ENCODE peak calls at places on chromosomes 13 and 19, in seven cellular contexts. O is pancreas, U is GM12878, M is BE2C, K is right lobe of liver, J is coronary artery, E is psoas muscle. Y is an unnamed sample.

GRCh38 chr19:46635920-46636761 is at the start of gene GNG8:
- DNase-seq in O (no peak), U (no peak), M (no peak), K (no peak), J (no peak), E (no peak), Y (no peak)

GRCh38 chr19:30358821-30359580 is 13.2 kb upstream of the ZNF536 start:
- DNase-seq in O (no peak), U (no peak), M (no peak), K (no peak), J (no peak), E (no peak), Y (no peak)

GRCh38 chr19:44254496-44254895 is 5.2 kb upstream of the ZNF233 start:
- DNase-seq in O (no peak), U (no peak), M (no peak), K (no peak), J (no peak), E (no peak), Y (peak; percentile 31)

GRCh38 chr13:110938662-110939421 is 24.0 kb upstream of the ANKRD10 start:
- DNase-seq in O (no peak), U (no peak), M (no peak), K (no peak), J (peak; percentile 38), E (no peak), Y (no peak)

GRCh38 chr13:30355405-30355741 is 48.0 kb upstream of the KATNAL1 start:
- DNase-seq in O (no peak), U (no peak), M (peak; percentile 72), K (no peak), J (no peak), E (no peak), Y (no peak)

GRCh38 chr19:867301-867793 is 7.9 kb downstream of the CFD start:
- DNase-seq in O (no peak), U (no peak), M (no peak), K (no peak), J (no peak), E (no peak), Y (no peak)

GRCh38 chr13:60620611-60621395 is 223.8 kb downstream of the TDRD3 start:
- DNase-seq in O (no peak), U (no peak), M (no peak), K (no peak), J (no peak), E (no peak), Y (no peak)

GRCh38 chr19:14735915-14736314 is 42.4 kb downstream of the ADGRE2 start:
- DNase-seq in O (no peak), U (no peak), M (no peak), K (no peak), J (no peak), E (no peak), Y (no peak)

GRCh38 chr13:58792854-58793253 is 1161.3 kb downstream of the PCDH17 start:
- DNase-seq in O (no peak), U (no peak), M (no peak), K (no peak), J (no peak), E (no peak), Y (no peak)

DNA sequence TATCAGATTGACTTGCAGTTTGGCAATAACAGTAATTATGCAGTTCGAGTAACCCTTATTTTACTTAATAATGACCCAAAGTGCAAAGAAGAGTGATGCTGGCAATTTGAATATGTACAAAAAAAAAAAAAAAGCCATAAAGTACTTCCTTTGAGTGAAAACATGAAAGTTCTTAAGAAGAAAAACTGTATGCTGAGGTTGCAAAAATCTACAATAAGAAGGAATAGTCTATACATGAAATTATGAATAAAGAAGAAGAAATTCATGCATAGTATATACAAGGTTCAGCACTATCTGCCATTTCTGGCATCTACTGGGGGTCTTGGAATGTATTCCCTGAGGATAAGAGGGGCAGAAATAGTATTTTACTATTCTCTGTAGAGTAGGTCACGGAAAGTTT is 55.9 kb downstream of the ZC3H13 start:
- DNase-seq in O (no peak), U (no peak), M (no peak), K (no peak), J (no peak), E (no peak), Y (no peak)
- H3K4me3 ChIP-seq in O (no peak overlapping the region), U (no peak overlapping the region), M (no peak overlapping the region), K (no peak overlapping the region), J (no peak overlapping the region), E (no peak overlapping the region), Y (no peak overlapping the region)

GRCh38 chr13:49867834-49868233 is 68.3 kb downstream of the SPRYD7 start:
- DNase-seq in O (no peak), U (no peak), M (no peak), K (no peak), J (no peak), E (no peak), Y (no peak)

GRCh38 chr13:49874430-49874829 is 61.7 kb downstream of the SPRYD7 start:
- DNase-seq in O (no peak), U (no peak), M (no peak), K (no peak), J (no peak), E (no peak), Y (no peak)

GRCh38 chr13:49865174-49865573 is 71.0 kb downstream of the SPRYD7 start:
- DNase-seq in O (no peak), U (no peak), M (no peak), K (no peak), J (no peak), E (no peak), Y (no peak)

DNA sequence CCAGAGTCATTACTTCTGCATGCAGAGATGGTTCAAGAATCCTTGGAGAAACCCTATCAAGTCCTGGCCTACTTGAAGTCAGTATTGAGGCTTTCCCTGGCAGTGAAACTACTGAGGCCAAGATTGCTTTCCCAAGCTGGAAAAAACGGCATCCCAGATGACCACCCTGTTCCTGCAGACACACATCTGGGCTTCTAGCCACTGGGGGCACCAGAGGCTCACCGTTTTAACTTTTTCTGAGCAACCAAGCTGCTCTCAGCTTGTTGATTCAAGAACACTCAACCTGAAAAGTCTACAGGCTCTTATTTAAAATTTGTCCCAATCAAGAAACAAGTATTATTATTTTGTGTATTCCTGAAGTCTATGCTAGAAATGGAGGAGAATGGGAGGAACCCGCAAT is 66.6 kb downstream of the SPRYD7 start:
- DNase-seq in O (no peak), U (no peak), M (peak; percentile 48), K (no peak), J (no peak), E (no peak), Y (no peak)
- TF ChIP-seq CTCF in O (no peak), U (peak; percentile 15), M (peak; percentile 66), K (peak; percentile 44), J (no peak), E (no peak), Y (no peak)

GRCh38 chr13:20942938-20943518 is 40.5 kb upstream of the XPO4 start:
- DNase-seq in O (no peak), U (no peak), M (no peak), K (no peak), J (no peak), E (no peak), Y (no peak)
- H3K4me3 ChIP-seq in O (no peak overlapping the region), U (no peak overlapping the region), M (no peak overlapping the region), K (no peak overlapping the region), J (peak overlapping the region; percentile 37), E (no peak overlapping the region), Y (no peak overlapping the region)

DNA sequence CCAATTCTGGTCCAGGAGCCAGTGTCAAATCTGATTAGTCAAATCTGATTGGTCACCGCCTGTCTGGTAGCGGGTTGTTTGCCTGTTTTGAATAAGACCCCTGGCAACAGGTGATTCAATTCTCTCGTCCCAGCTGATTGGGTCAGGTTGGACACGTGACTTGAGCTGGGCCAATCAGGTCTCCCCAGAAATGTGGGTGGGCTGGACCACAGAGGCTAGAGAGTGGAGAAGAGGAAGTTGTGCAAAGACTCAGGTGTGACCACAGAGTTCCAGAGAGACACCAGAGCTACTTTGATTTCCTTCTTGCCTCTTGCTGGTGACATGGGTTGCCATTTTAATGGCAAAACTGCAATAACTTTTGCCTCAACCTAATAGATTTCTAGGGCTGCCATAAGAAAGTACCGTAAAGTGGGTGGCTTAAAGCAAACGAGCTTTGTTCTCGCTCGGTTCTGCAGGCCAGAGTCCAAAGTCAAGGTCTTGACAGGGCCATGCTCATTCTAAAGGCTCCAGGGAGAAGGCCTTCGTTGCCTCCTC is 5.4 kb downstream of the TNFSF9 start:
- DNase-seq in O (no peak), U (peak; percentile 99), M (peak; percentile 70), K (no peak), J (no peak), E (peak; percentile 31), Y (peak; percentile 60)
- TF ChIP-seq CTCF in O (no peak), U (no peak), M (no peak), K (no peak), J (no peak), E (no peak), Y (no peak)

GRCh38 chr19:22530042-22530441 is 104.1 kb upstream of the ZNF492 start:
- DNase-seq in O (peak; percentile 66), U (no peak), M (no peak), K (no peak), J (no peak), E (no peak), Y (no peak)

GRCh38 chr19:22533761-22534160 is 100.4 kb upstream of the ZNF492 start:
- DNase-seq in O (no peak), U (no peak), M (no peak), K (no peak), J (no peak), E (no peak), Y (no peak)

GRCh38 chr19:22528956-22529355 is 105.2 kb upstream of the ZNF492 start:
- DNase-seq in O (no peak), U (no peak), M (no peak), K (no peak), J (no peak), E (no peak), Y (no peak)

GRCh38 chr19:22527554-22527953 is 105.4 kb upstream of the ZNF98 start:
- DNase-seq in O (no peak), U (no peak), M (no peak), K (no peak), J (no peak), E (no peak), Y (no peak)

DNA sequence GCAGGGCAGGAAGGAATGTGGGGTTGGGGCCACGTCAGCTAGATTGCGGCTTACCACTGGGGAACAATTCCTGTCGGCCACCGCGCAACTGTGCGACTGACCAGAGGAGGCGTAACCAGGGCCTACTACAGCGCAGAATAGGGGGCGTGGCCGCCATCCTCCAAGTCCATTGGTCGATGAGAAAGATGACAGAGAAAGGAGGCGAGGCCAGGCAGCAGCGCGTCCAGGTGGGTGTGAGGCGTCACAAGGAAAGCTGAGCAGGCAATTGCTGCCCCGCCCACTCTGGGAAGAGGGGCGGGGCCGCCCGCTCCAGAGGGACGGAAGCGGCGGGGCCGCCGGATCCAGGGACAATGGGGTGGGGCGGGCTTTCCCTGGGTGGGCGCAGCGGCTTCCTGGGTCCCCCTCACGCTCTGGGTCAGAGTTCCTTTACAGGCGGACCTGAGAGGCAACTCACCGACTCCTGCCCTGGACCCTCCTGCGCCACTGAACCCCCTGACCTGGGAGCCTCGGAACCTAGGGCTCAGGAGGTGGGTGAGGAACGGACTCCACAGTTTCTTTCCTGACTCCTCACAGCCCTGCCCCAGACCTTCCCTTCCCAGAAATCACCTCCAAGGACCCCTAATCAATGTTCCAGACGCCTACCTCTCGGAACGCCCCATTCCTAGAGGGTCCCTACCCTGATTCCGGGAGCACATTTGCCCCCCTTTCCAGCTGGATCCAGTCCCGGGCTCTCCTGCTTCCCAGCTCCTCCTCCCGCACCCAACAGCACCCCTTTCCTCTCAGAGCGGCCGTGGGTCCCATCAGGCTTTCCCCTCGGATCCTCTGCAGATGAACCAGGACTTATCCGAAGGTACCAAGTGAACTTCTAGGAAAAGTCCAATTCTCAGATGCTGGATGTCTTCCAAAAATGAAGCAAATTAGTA is 101.5 kb upstream of the ZNF492 start:
- DNase-seq in O (peak; percentile 98), U (no peak), M (no peak), K (no peak), J (peak; percentile 92), E (peak; percentile 31), Y (no peak)
- H3K4me3 ChIP-seq in O (peak overlapping the region; percentile 48), U (no peak overlapping the region), M (no peak overlapping the region), K (no peak overlapping the region), J (peak overlapping the region; percentile 68), E (peak overlapping the region; percentile 34), Y (no peak overlapping the region)